ENCODE peak calls at places on chromosomes 6 and 20, in six cellular contexts. O is ovary, F is H1, B is foreskin fibroblast, A is neural progenitor cell, Z is A673. I is an unnamed sample.

GRCh38 chr20:47568019-47568418 is 66.3 kb downstream of the NCOA3 start:
- DNase-seq in O (peak; percentile 45), F (no peak), B (peak; percentile 66), A (no peak), Z (no peak), I (peak; percentile 89)

GRCh38 chr6:110656492-110656891 is 158.8 kb downstream of the CDK19 start:
- DNase-seq in O (no peak), F (no peak), B (no peak), A (no peak), Z (no peak), I (no peak)

GRCh38 chr6:12761376-12762115 is 45.0 kb downstream of the PHACTR1 start:
- DNase-seq in O (no peak), F (no peak), B (peak; percentile 95), A (no peak), Z (peak; percentile 28), I (no peak)

GRCh38 chr6:161417712-161418457 is 144.0 kb upstream of the AGPAT4 start:
- DNase-seq in O (peak; percentile 78), F (no peak), B (no peak), A (peak; percentile 50), Z (peak; percentile 82), I (peak; percentile 55)

GRCh38 chr20:35773154-35773751 is 1.4 kb downstream of the PHF20 start:
- DNase-seq in O (no peak), F (no peak), B (no peak), A (peak; percentile 13), Z (no peak), I (peak; percentile 66)

GRCh38 chr20:36181934-36182603 is 27.5 kb downstream of the EPB41L1 start:
- DNase-seq in O (no peak), F (no peak), B (peak; percentile 80), A (no peak), Z (no peak), I (peak; percentile 74)

GRCh38 chr6:139743629-139744028 is 369.2 kb upstream of the CITED2 start:
- DNase-seq in O (no peak), F (no peak), B (peak; percentile 89), A (no peak), Z (no peak), I (peak; percentile 78)

GRCh38 chr20:25372584-25373336 is 17.9 kb downstream of the ABHD12 start:
- DNase-seq in O (no peak), F (no peak), B (peak; percentile 92), A (no peak), Z (no peak), I (peak; percentile 89)

GRCh38 chr6:7075341-7075740 is 32.4 kb upstream of the RREB1 start:
- DNase-seq in O (no peak), F (no peak), B (no peak), A (no peak), Z (no peak), I (no peak)

GRCh38 chr6:30908700-30909099 is 693 bp downstream of the GTF2H4 start:
- DNase-seq in O (no peak), F (no peak), B (no peak), A (no peak), Z (no peak), I (no peak)

GRCh38 chr20:37897008-37897548 is 5.8 kb upstream of the VSTM2L start:
- DNase-seq in O (no peak), F (no peak), B (no peak), A (peak; percentile 75), Z (peak; percentile 59), I (no peak)

GRCh38 chr6:70371454-70372105 is 41.7 kb upstream of the FAM135A start:
- DNase-seq in O (no peak), F (no peak), B (peak; percentile 57), A (peak; percentile 28), Z (peak; percentile 85), I (peak; percentile 88)

GRCh38 chr20:58169441-58169840 is 59.0 kb downstream of the ANKRD60 start:
- DNase-seq in O (no peak), F (no peak), B (peak; percentile 87), A (no peak), Z (no peak), I (peak; percentile 19)

GRCh38 chr6:15953152-15953880 is 175.6 kb upstream of the MYLIP start:
- DNase-seq in O (no peak), F (no peak), B (peak; percentile 45), A (no peak), Z (peak; percentile 19), I (peak; percentile 25)

GRCh38 chr6:153099636-153100035 is 31.4 kb downstream of the RGS17 start:
- DNase-seq in O (no peak), F (no peak), B (no peak), A (no peak), Z (no peak), I (no peak)

GRCh38 chr6:125728739-125729138 is 20.7 kb upstream of the HEY2 start:
- DNase-seq in O (no peak), F (no peak), B (no peak), A (no peak), Z (no peak), I (no peak)

GRCh38 chr6:44000164-44000842 is 126.9 kb downstream of the MRPL14 start:
- DNase-seq in O (peak; percentile 14), F (no peak), B (no peak), A (no peak), Z (peak; percentile 87), I (no peak)

GRCh38 chr20:21516861-21517565 is 3.1 kb upstream of the NKX2-2 start:
- DNase-seq in O (no peak), F (no peak), B (no peak), A (peak; percentile 55), Z (peak; percentile 44), I (no peak)

GRCh38 chr20:2421247-2421646 is 40.5 kb downstream of the TGM6 start:
- DNase-seq in O (no peak), F (no peak), B (no peak), A (no peak), Z (no peak), I (no peak)

GRCh38 chr20:57212890-57213276 is 53.6 kb downstream of the BMP7 start:
- DNase-seq in O (no peak), F (no peak), B (no peak), A (no peak), Z (no peak), I (no peak)

DNA sequence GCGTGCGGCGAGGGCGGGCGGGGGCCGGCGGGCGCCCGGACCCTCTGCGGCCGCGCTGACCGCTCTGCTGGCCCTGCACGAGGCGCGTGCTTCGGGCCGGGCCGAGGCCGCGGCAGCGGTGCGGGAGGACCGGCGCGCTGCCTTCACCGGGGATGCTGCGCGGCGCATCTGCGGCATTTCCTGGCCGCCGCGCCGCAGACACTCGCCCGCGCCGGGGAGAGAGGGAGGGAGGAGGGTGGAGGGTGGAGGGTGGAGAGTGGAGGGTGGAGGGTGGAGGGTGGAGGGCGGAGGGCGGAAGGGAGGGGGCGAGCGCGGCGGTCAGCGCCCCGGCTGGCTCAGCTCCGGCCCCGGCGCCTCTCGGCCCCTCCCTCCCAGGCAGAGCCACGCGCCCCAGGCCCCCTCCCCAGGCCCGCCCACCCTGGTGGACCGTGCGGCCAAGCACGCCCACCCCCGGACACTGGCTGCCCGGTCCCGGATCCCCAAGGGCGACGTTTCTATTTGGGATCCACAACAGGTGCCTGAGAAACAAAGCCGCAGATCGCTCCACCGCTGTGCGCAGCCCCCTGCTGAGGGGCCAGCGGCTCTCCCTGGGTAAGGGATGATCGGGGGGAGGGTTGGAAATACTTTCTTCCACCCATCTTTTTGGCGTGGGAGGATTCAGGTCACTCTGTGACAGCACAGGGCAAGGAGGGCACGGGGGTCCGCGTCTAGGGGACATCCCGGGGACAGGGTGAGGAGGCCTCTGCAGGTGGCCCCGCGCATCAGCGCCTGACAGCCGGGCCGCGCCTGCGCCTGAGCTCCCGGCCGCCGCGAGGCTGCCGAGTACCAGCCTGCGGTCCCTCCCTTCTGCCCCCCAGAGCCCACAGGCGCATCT is 111.2 kb upstream of the BEND6 start:
- DNase-seq in O (peak; percentile 74), F (peak; percentile 79), B (peak; percentile 86), A (peak; percentile 94), Z (peak; percentile 93), I (peak; percentile 79)
- H3K4me3 ChIP-seq in O (peak overlapping the region; percentile 75), F (peak overlapping the region; percentile 96), B (peak overlapping the region; percentile 91), A (peak overlapping the region; percentile 96), Z (peak overlapping the region; percentile 84), I (peak overlapping the region; percentile 84)

GRCh38 chr20:22545045-22545444 is 39.3 kb downstream of the FOXA2 start:
- DNase-seq in O (no peak), F (no peak), B (no peak), A (no peak), Z (no peak), I (no peak)

GRCh38 chr20:22546344-22546743 is 38.0 kb downstream of the FOXA2 start:
- DNase-seq in O (no peak), F (no peak), B (no peak), A (no peak), Z (no peak), I (no peak)

GRCh38 chr20:22544462-22544861 is 39.9 kb downstream of the FOXA2 start:
- DNase-seq in O (no peak), F (no peak), B (no peak), A (no peak), Z (no peak), I (no peak)

GRCh38 chr20:22536956-22537756 is 47.2 kb downstream of the FOXA2 start:
- DNase-seq in O (no peak), F (no peak), B (no peak), A (no peak), Z (no peak), I (no peak)

DNA sequence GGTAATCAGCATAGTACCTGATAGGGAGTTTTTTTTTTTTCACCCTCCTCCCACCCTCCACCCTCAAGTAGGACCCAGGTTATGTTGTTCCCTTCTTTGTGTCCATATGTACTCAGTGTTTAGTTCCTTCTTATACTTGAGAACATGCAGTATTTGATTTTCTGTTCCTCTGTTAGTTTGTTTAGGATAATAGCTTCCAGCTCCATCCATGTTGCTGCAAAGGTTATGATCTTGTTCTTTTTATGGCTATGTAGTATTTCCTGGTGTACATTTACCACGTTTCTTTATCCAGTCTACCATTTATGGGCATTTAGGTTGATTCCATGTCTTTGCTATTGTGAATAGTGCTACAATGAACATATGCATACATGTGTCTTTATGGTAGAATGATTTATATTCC is 41.9 kb downstream of the FOXA2 start:
- DNase-seq in O (no peak), F (no peak), B (no peak), A (no peak), Z (no peak), I (no peak)
- TF ChIP-seq CTCF in O (no peak), F (no peak), B (no peak), A (no peak), Z (no peak), I (no peak)

DNA sequence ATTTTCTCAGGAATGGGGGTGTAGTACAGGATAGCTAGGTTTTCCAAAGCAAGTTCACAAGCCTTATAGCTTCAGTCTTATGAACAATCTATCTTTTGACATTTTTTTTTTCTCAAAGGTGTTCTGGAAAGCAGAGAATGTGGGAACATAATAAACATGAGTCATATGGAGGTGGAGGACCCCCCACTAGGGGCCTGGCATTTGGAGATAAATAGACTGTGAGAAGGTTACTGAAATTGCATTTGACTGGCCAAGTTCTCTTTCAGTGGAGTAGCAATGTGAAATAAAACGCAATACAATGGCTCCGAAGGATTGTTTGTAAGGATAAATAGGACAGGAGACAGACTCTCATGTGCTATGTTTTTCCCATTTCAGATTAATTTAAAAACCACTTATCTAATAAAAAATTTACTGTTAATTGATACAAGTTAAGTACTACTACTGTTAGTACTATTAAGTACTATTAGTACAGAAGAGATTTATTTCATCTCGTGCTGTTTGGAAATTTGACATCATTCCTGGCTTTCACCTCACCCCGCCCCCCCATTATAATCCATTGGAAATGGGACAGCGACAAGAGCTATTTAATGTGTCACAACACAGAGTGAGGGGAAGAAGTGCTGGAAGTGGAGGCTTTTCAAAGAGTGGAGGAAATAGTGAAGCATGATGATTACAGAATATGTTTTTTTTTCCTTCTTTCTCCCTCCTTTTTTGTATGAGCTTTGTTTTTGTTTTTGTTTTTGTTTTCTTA is 122.6 kb upstream of the ID4 start:
- DNase-seq in O (no peak), F (no peak), B (no peak), A (no peak), Z (no peak), I (no peak)
- H3K4me3 ChIP-seq in O (no peak overlapping the region), F (no peak overlapping the region), B (no peak overlapping the region), A (no peak overlapping the region), Z (no peak overlapping the region), I (no peak overlapping the region)

GRCh38 chr6:102114402-102114801 is 720.9 kb downstream of the GRIK2 start:
- DNase-seq in O (no peak), F (no peak), B (no peak), A (peak; percentile 29), Z (peak; percentile 48), I (no peak)
- TF ChIP-seq CTCF in O (no peak), F (peak; percentile 55), B (no peak), A (peak; percentile 59), Z (peak; percentile 65), I (no peak)